ENCODE peak calls at places on chromosomes 7 and 10, in five cellular contexts. E is foreskin fibroblast, S is fibroblast of the aortic adventitia, G is heart right ventricle, W is left ventricle myocardium inferior. M is an unnamed sample.

GRCh38 chr7:154649434-154649833 is 353.5 kb downstream of the PAXIP1 start:
- DNase-seq in W (no peak), E (no peak), G (no peak), S (no peak), M (no peak)

GRCh38 chr7:55484241-55484640 is 88.1 kb downstream of the VOPP1 start:
- DNase-seq in S (no peak), E (no peak), G (no peak), W (no peak), M (no peak)

GRCh38 chr10:90960355-90960814 is 39.5 kb upstream of the ANKRD1 start:
- DNase-seq in S (peak), E (peak), G (no peak), W (no peak), M (peak)

GRCh38 chr7:105014725-105015630 is 973 bp downstream of the KMT2E start:
- DNase-seq in S (peak), W (no peak), E (peak), G (peak), M (peak)

GRCh38 chr7:82018226-82018625 is 248.4 kb upstream of the HGF start:
- DNase-seq in E (peak), W (no peak), G (no peak), S (peak), M (peak)

GRCh38 chr7:92695308-92696261 is 105.4 kb upstream of the FAM133B start:
- DNase-seq in W (peak), S (peak), E (peak), G (peak), M (peak)

GRCh38 chr10:126749030-126749655 is 78.7 kb upstream of the C10orf90 start:
- DNase-seq in G (peak), E (peak), S (peak), W (peak), M (peak)

GRCh38 chr10:60517805-60518204 is 128.1 kb upstream of the ANK3 start:
- DNase-seq in G (no peak), E (peak), S (peak), W (no peak), M (no peak)

GRCh38 chr10:24958701-24959392 is 6.4 kb upstream of the PRTFDC1 start:
- DNase-seq in S (peak), W (peak), G (peak), E (peak), M (peak)

GRCh38 chr10:100349672-100350071 is 2.6 kb downstream of the SCD start:
- DNase-seq in E (no peak), S (no peak), G (no peak), W (no peak), M (no peak)

GRCh38 chr10:102281103-102281502 is 35.8 kb downstream of the GBF1 start:
- DNase-seq in E (no peak), G (no peak), S (peak), W (no peak), M (peak)

GRCh38 chr10:74947781-74948401 is 121.5 kb downstream of the KAT6B start:
- DNase-seq in S (no peak), G (no peak), W (no peak), E (peak), M (no peak)

GRCh38 chr7:36535866-36536664 is 146.4 kb downstream of the ANLN start:
- DNase-seq in S (no peak), E (no peak), W (no peak), G (no peak), M (no peak)

GRCh38 chr7:141551773-141552162 is 558 bp downstream of the AGK start:
- DNase-seq in G (no peak), S (peak), E (no peak), W (no peak), M (peak)

GRCh38 chr7:83365746-83366145 is 203.1 kb upstream of the PCLO start:
- DNase-seq in W (no peak), S (peak), G (no peak), E (peak), M (peak)

GRCh38 chr7:41825927-41826480 is 123.1 kb upstream of the INHBA start:
- DNase-seq in W (no peak), E (peak), S (peak), G (no peak), M (peak)

GRCh38 chr7:76514926-76515325 is 4.6 kb downstream of the UPK3B start:
- DNase-seq in G (no peak), S (no peak), E (no peak), W (no peak), M (no peak)

GRCh38 chr10:110643670-110644597 is at the start of gene RBM20:
- DNase-seq in E (peak), G (peak), W (peak), S (no peak), M (peak)

GRCh38 chr10:12588091-12588850 is 238.9 kb downstream of the CAMK1D start:
- DNase-seq in E (peak), S (peak), W (no peak), G (no peak), M (no peak)

GRCh38 chr7:74017122-74017521 is 10.9 kb upstream of the ELN start:
- DNase-seq in W (no peak), G (no peak), S (no peak), E (no peak), M (no peak)

GRCh38 chr10:10492420-10492819 is 525.3 kb upstream of the CELF2 start:
- DNase-seq in G (no peak), S (no peak), E (no peak), W (no peak), M (no peak)

GRCh38 chr10:62422068-62422590 is 48.0 kb downstream of the ZNF365 start:
- DNase-seq in S (peak), W (no peak), E (peak), G (no peak), M (peak)

GRCh38 chr10:110600487-110601101 is 33.1 kb downstream of the SMC3 start:
- DNase-seq in G (no peak), S (peak), W (no peak), E (peak), M (peak)

GRCh38 chr10:70093335-70093944 is 39.2 kb downstream of the AIFM2 start:
- DNase-seq in G (no peak), E (no peak), S (no peak), W (no peak), M (no peak)

GRCh38 chr10:131961777-131962450 is 19.8 kb downstream of the BNIP3 start:
- DNase-seq in E (peak), W (no peak), S (no peak), G (no peak), M (no peak)

GRCh38 chr7:33039257-33039904 is 23.2 kb downstream of the NT5C3A start:
- DNase-seq in S (peak), E (no peak), W (no peak), G (no peak), M (peak)

GRCh38 chr10:110409926-110410325 is 87.8 kb upstream of the DUSP5 start:
- DNase-seq in W (no peak), G (no peak), E (no peak), S (no peak), M (no peak)

GRCh38 chr7:112162161-112163020 is 43.8 kb downstream of the DOCK4 start:
- DNase-seq in G (peak), W (peak), E (peak), S (peak), M (peak)

GRCh38 chr10:72276421-72277339 is 3.0 kb downstream of the DDIT4 start:
- DNase-seq in G (no peak), W (no peak), E (peak), S (peak), M (peak)

GRCh38 chr7:94414481-94414880 is 19.8 kb downstream of the COL1A2 start:
- DNase-seq in S (peak), G (no peak), E (peak), W (no peak), M (no peak)

GRCh38 chr10:101569838-101570763 is 18.0 kb downstream of the POLL start:
- DNase-seq in S (peak), E (peak), W (peak), G (peak), M (peak)

GRCh38 chr10:44937201-44938005 is 22.2 kb upstream of the RASSF4 start:
- DNase-seq in W (no peak), G (no peak), E (peak), S (no peak), M (peak)

GRCh38 chr10:13971586-13972475 is 358.9 kb downstream of the FRMD4A start:
- DNase-seq in S (peak), W (no peak), E (peak), G (no peak), M (peak)

GRCh38 chr10:21173964-21174669 is 277.0 kb upstream of the NEBL start:
- DNase-seq in S (no peak), E (peak), W (peak), G (peak), M (peak)

GRCh38 chr7:2566890-2567662 is 8.3 kb downstream of the IQCE start:
- DNase-seq in E (peak), S (peak), G (peak), W (peak), M (no peak)
- H3K4me3 ChIP-seq in E (peak), S (peak), G (peak), W (peak), M (no peak)

DNA sequence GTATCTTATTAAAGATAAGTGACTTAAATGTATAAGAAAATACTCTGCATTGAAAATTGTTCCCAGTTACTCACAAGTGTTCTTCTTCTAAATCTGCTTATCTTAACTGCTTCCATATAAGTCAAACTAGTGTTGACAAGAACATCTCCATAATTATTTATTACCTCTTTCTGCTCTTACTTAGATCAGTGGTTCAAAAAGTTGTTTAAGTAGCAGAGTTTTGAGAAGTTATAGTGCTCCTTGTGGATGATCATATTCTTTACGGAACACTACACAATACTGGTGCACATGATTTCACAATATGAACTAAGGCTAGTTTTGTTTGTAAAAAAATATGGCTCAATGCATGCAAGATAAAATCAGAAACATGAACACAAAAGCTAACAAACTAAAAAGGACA is 168.4 kb downstream of the SEMA3D start:
- DNase-seq in S (no peak), W (no peak), G (no peak), E (no peak), M (peak)
- TF ChIP-seq CTCF in S (no peak), W (no peak), G (no peak), E (no peak), M (peak)

DNA sequence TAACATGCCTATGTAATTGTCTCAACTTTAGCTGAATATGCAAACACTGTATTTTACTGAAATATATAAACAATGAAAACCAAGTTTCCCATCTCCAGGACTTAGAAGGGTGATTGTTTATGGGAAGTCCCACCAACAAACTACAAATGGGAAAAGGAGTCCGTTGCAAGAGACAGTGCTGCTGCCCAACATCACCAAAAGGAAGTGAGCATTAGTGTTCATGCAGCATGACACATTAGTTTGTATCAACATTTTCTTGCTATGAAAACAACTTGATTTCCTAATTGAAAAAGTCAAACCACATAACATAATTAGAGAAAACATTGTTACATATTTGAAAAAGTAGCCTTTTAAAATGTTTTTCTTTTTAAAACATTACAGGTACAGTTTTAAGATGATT is 138.5 kb downstream of the ZNF438 start:
- DNase-seq in W (no peak), E (peak), G (no peak), S (no peak), M (peak)
- H3K4me3 ChIP-seq in W (no peak), E (no peak), G (no peak), S (no peak), M (no peak)

GRCh38 chr10:119178371-119179119 is at the start of gene PRDX3:
- DNase-seq in E (peak), W (peak), S (peak), G (peak), M (peak)
- TF ChIP-seq CTCF in E (no peak), W (peak), S (no peak), G (peak), M (no peak)

DNA sequence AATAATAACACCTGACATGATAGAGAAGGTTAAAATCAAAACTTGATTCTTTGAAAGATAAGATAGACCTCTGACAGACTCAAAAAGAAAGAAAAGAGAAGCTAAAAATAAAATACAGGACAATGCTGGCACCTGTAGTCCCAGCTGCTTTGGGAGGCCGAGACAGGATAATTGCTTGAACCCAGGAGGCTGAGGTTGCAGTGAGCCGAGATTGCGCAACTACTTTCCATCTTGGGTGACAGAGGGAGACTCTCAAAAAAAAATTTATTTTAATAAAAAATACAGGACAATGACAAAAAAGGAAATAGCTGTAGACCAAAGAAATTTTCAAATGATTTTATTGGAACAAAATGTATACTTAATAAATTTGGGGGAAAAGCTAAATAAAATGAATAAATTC is 263.2 kb downstream of the SDK1 start:
- DNase-seq in E (no peak), W (no peak), S (no peak), G (no peak), M (no peak)
- H3K4me3 ChIP-seq in E (no peak), W (no peak), S (no peak), G (no peak), M (no peak)

DNA sequence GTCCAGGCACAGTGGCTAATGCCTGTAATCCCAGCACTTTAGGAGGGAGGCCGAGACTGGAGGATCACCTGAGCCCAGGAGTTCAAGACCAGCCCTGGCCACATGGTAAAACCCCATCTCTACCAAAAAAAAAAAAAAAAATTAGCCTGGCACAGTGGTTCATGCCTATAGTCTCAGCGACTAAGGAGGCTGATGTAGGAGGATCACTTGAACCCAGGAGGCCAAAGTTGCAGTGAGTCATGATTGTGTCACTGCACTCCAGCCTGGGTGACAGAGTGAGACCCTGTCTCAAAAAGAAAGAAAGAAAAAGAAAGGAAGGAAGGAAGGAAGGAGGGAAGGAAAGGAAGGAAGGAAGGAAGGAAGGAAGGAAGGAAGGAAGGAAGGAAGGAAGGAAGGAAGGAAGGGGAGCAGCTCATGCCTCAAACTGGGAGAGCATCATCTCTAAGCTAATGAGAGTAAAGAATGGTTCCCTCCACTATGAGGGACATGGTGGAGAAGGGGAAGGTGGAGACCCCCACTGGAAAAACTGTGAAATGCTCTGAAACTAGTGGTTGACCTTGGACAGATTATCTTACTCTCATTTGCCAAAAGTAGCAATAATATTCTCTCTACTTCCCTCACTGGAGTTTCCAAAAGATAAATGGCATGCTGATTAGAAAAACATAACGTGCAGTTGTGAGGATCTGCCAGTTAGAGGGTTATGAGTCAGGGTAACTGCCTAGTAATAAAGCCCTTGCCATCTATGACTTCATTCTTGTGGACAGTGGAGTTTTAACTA is 16.8 kb downstream of the GIMAP5 start:
- DNase-seq in G (peak), S (no peak), E (no peak), W (no peak), M (peak)
- TF ChIP-seq CTCF in G (peak), S (no peak), E (no peak), W (peak), M (no peak)